ENCODE peak calls at places on chromosomes 16 and 17, in eight cellular contexts. F is cardiac muscle cell; M is fibroblast of lung; W is SK-N-DZ; A is head of caudate nucleus; E is H54; Z is central memory CD4-positive, alpha-beta T cell; D is stimulated activated naive B cell treated with anti-CD40 and anti-IgM and Interleukin-4, amounts not matched to agents 10 μg/mL and 1 μg/mL and 100 μg/mL, for 72 hours. N is an unnamed sample.

GRCh38 chr16:30473231-30474061 is 904 bp downstream of the ITGAL start:
- DNase-seq in A (no peak), W (no peak), E (no peak), M (no peak), D (peak; percentile 80), Z (peak; percentile 36), F (no peak), N (no peak)

GRCh38 chr16:13594798-13595197 is 325.2 kb upstream of the ERCC4 start:
- DNase-seq in Z (no peak), D (no peak), A (no peak), F (no peak), M (no peak), E (no peak), W (no peak), N (no peak)

GRCh38 chr17:57875109-57876022 is 25.5 kb upstream of the MRPS23 start:
- DNase-seq in Z (no peak), A (peak; percentile 72), W (peak; percentile 67), E (peak; percentile 94), D (no peak), F (peak; percentile 99), M (peak; percentile 98), N (peak; percentile 90)

GRCh38 chr17:18960803-18961511 is 9.0 kb downstream of the SLC5A10 start:
- DNase-seq in M (peak; percentile 60), Z (peak; percentile 46), W (peak; percentile 81), A (peak; percentile 70), F (peak; percentile 76), D (peak; percentile 71), E (peak; percentile 79), N (no peak)

GRCh38 chr16:81181013-81181720 is 57.3 kb upstream of the BCO1 start:
- DNase-seq in E (peak; percentile 75), F (peak; percentile 97), D (no peak), Z (no peak), W (peak; percentile 88), A (no peak), M (peak; percentile 95), N (peak; percentile 93)

GRCh38 chr17:70208080-70208794 is 38.9 kb downstream of the KCNJ2 start:
- DNase-seq in F (no peak), D (no peak), W (no peak), Z (no peak), A (no peak), M (no peak), E (no peak), N (no peak)

GRCh38 chr16:9055661-9056060 is 35.8 kb upstream of the HAPSTR1 start:
- DNase-seq in D (no peak), E (no peak), M (no peak), W (no peak), A (no peak), Z (no peak), F (no peak), N (no peak)

GRCh38 chr17:63859257-63859656 is 14.2 kb downstream of the CSH2 start:
- DNase-seq in E (no peak), F (no peak), W (no peak), D (no peak), M (no peak), Z (no peak), A (no peak), N (no peak)

GRCh38 chr17:78168906-78169793 is 769 bp downstream of the SYNGR2 start:
- DNase-seq in Z (peak; percentile 52), M (no peak), E (peak; percentile 91), D (peak; percentile 75), F (no peak), W (peak; percentile 45), A (peak; percentile 58), N (peak; percentile 64)

GRCh38 chr17:15886221-15886620 is 58.7 kb upstream of the ADORA2B start:
- DNase-seq in E (no peak), W (no peak), D (no peak), Z (no peak), M (no peak), A (no peak), F (no peak), N (no peak)

GRCh38 chr16:13453938-13454553 is 465.9 kb upstream of the ERCC4 start:
- DNase-seq in Z (no peak), W (peak; percentile 9), A (peak; percentile 29), F (no peak), M (no peak), D (no peak), E (no peak), N (peak; percentile 4)

GRCh38 chr16:13554020-13554419 is 365.9 kb upstream of the ERCC4 start:
- DNase-seq in D (no peak), F (no peak), A (no peak), W (no peak), E (no peak), M (no peak), Z (no peak), N (no peak)

GRCh38 chr17:22511431-22511830 is 819.1 kb downstream of the KCNJ18 start:
- DNase-seq in F (no peak), M (no peak), D (no peak), W (no peak), E (no peak), Z (no peak), A (no peak), N (no peak)

GRCh38 chr17:61380836-61381525 is 18.7 kb upstream of the TBX2 start:
- DNase-seq in A (peak; percentile 17), Z (no peak), F (no peak), E (no peak), D (no peak), M (peak; percentile 25), W (peak; percentile 99), N (no peak)

GRCh38 chr17:82113941-82114340 is 15.9 kb upstream of the FASN start:
- DNase-seq in D (no peak), W (no peak), M (no peak), Z (no peak), F (no peak), A (no peak), E (no peak), N (no peak)

GRCh38 chr17:9342225-9342624 is 233.4 kb downstream of the STX8 start:
- DNase-seq in A (no peak), D (no peak), W (no peak), M (no peak), E (no peak), F (no peak), Z (no peak), N (no peak)

GRCh38 chr17:42025191-42025579 is 5.3 kb downstream of the NKIRAS2 start:
- DNase-seq in M (no peak), Z (no peak), A (no peak), F (no peak), W (no peak), D (no peak), E (no peak), N (no peak)

GRCh38 chr17:78345172-78345571 is 14.7 kb downstream of the SOCS3 start:
- DNase-seq in M (no peak), E (no peak), Z (no peak), F (no peak), W (no peak), D (no peak), A (no peak), N (no peak)

GRCh38 chr16:7545251-7545650 is 212.6 kb downstream of the RBFOX1 start:
- DNase-seq in Z (no peak), D (no peak), F (no peak), W (no peak), M (no peak), E (no peak), A (no peak), N (no peak)

GRCh38 chr16:68200120-68200783 is 35.7 kb downstream of the ESRP2 start:
- DNase-seq in E (no peak), D (no peak), A (no peak), Z (no peak), F (peak; percentile 55), W (no peak), M (peak; percentile 41), N (no peak)

GRCh38 chr16:23948949-23949392 is 113.2 kb downstream of the PRKCB start:
- DNase-seq in A (no peak), Z (peak; percentile 78), F (no peak), D (no peak), M (no peak), E (no peak), W (no peak), N (no peak)

GRCh38 chr16:23079683-23080221 is 69.5 kb downstream of the USP31 start:
- DNase-seq in A (no peak), W (no peak), Z (no peak), D (no peak), F (no peak), E (no peak), M (no peak), N (no peak)

GRCh38 chr17:38735161-38735997 is 5.2 kb downstream of the CISD3 start:
- DNase-seq in F (peak; percentile 56), M (peak; percentile 38), E (peak; percentile 67), A (peak; percentile 68), D (no peak), Z (peak; percentile 53), W (peak; percentile 64), N (no peak)

GRCh38 chr17:69344939-69345338 is 18.0 kb upstream of the ABCA5 start:
- DNase-seq in Z (no peak), D (no peak), F (no peak), E (no peak), A (no peak), M (peak; percentile 20), W (no peak), N (no peak)

GRCh38 chr16:87145181-87146176 is 171.7 kb downstream of the C16orf95 start:
- DNase-seq in M (peak; percentile 67), D (no peak), E (peak; percentile 84), W (no peak), F (peak; percentile 84), A (no peak), Z (no peak), N (peak; percentile 97)

GRCh38 chr16:63315229-63315628 is 1279.0 kb upstream of the CDH8 start:
- DNase-seq in D (no peak), W (no peak), F (no peak), A (no peak), E (no peak), M (no peak), Z (no peak), N (no peak)